ENCODE peak calls at places on chromosomes 7 and 10, in six cellular contexts. N is AG04450; J is dorsolateral prefrontal cortex; Q is tibial nerve; O is CD8-positive, alpha-beta T cell; T is lower lobe of right lung. U is an unnamed sample.

GRCh38 chr10:78330884-78331283 is 297.2 kb downstream of the RPS24 start:
- DNase-seq in T (no peak), O (no peak), N (no peak), Q (no peak), J (no peak), U (no peak)

GRCh38 chr10:117320050-117320665 is 55.1 kb downstream of the PDZD8 start:
- DNase-seq in J (no peak), Q (no peak), N (no peak), O (no peak), T (no peak), U (no peak)

GRCh38 chr7:77543910-77544309 is 6.8 kb downstream of the PTPN12 start:
- DNase-seq in Q (no peak), N (no peak), T (no peak), O (no peak), J (no peak), U (no peak)

GRCh38 chr10:133169173-133169947 is 9.3 kb downstream of the KNDC1 start:
- DNase-seq in N (no peak), O (no peak), J (no peak), T (no peak), Q (no peak), U (no peak)

GRCh38 chr7:7529328-7529727 is 6.3 kb downstream of the COL28A1 start:
- DNase-seq in J (no peak), Q (no peak), N (no peak), T (no peak), O (no peak), U (no peak)

GRCh38 chr7:32871624-32872371 is 19.8 kb downstream of the KBTBD2 start:
- DNase-seq in O (no peak), J (no peak), Q (no peak), N (no peak), T (no peak), U (no peak)

GRCh38 chr10:63200416-63200815 is 67.3 kb downstream of the NRBF2 start:
- DNase-seq in J (no peak), O (no peak), N (no peak), Q (no peak), T (no peak), U (no peak)

GRCh38 chr7:66198461-66198860 is 6.7 kb upstream of the TPST1 start:
- DNase-seq in Q (no peak), N (no peak), O (no peak), J (no peak), T (no peak), U (no peak)

GRCh38 chr7:28630350-28630749 is 218.0 kb downstream of the CREB5 start:
- DNase-seq in Q (no peak), T (no peak), O (no peak), N (no peak), J (no peak), U (no peak)

GRCh38 chr7:66205736-66206080 is 574 bp downstream of the TPST1 start:
- DNase-seq in N (no peak), T (no peak), O (no peak), J (no peak), Q (no peak), U (no peak)

GRCh38 chr10:1422275-1422674 is 315.1 kb downstream of the ADARB2 start:
- DNase-seq in T (no peak), O (no peak), Q (no peak), N (no peak), J (no peak), U (no peak)

GRCh38 chr10:50326757-50327701 is 75.7 kb upstream of the ASAH2 start:
- DNase-seq in N (no peak), Q (no peak), O (no peak), T (no peak), J (no peak), U (peak; percentile 45)

GRCh38 chr7:44533301-44534055 is 7.7 kb downstream of the NPC1L1 start:
- DNase-seq in Q (no peak), O (no peak), J (no peak), T (no peak), N (no peak), U (no peak)

GRCh38 chr7:158066085-158066484 is 521.5 kb downstream of the PTPRN2 start:
- DNase-seq in N (no peak), Q (no peak), O (no peak), J (peak; percentile 15), T (no peak), U (no peak)

GRCh38 chr10:44935201-44935960 is 24.2 kb upstream of the RASSF4 start:
- DNase-seq in T (no peak), O (no peak), N (peak; percentile 66), J (peak; percentile 76), Q (peak; percentile 63), U (peak; percentile 72)

GRCh38 chr10:133009218-133009954 is 67.0 kb upstream of the CFAP46 start:
- DNase-seq in J (no peak), Q (peak; percentile 60), O (no peak), T (peak; percentile 96), N (no peak), U (no peak)

GRCh38 chr10:124999433-125000365 is 57.8 kb downstream of the ZRANB1 start:
- DNase-seq in N (peak; percentile 78), Q (peak; percentile 43), T (peak; percentile 48), J (peak; percentile 30), O (no peak), U (peak; percentile 81)

GRCh38 chr7:98266840-98267239 is 14.6 kb upstream of the BRI3 start:
- DNase-seq in O (no peak), N (no peak), J (no peak), T (no peak), Q (no peak), U (no peak)

GRCh38 chr10:123148414-123149161 is 652 bp downstream of the HMX2 start:
- DNase-seq in T (no peak), J (no peak), Q (no peak), O (no peak), N (no peak), U (no peak)

GRCh38 chr7:81956520-81956919 is 186.7 kb upstream of the HGF start:
- DNase-seq in Q (peak; percentile 20), J (no peak), O (no peak), N (peak; percentile 32), T (no peak), U (peak; percentile 53)

GRCh38 chr7:42262907-42263466 is 26.0 kb upstream of the GLI3 start:
- DNase-seq in T (no peak), O (no peak), Q (no peak), J (no peak), N (peak; percentile 15), U (no peak)

GRCh38 chr7:84021292-84021898 is 173.2 kb downstream of the SEMA3A start:
- DNase-seq in J (no peak), N (no peak), Q (no peak), T (no peak), O (no peak), U (peak; percentile 23)

GRCh38 chr10:126683466-126683865 is 13.0 kb upstream of the C10orf90 start:
- DNase-seq in J (no peak), O (no peak), N (no peak), T (no peak), Q (no peak), U (no peak)

GRCh38 chr10:132577350-132578005 is 39.9 kb downstream of the INPP5A start:
- DNase-seq in N (no peak), O (no peak), Q (no peak), J (no peak), T (no peak), U (no peak)

GRCh38 chr10:121245799-121246198 is 352.4 kb downstream of the FGFR2 start:
- DNase-seq in T (no peak), O (no peak), Q (no peak), N (no peak), J (no peak), U (no peak)

GRCh38 chr7:97218767-97219166 is 101.3 kb downstream of the SDHAF3 start:
- DNase-seq in N (no peak), O (no peak), T (no peak), J (no peak), Q (no peak), U (no peak)

GRCh38 chr10:13086051-13086450 is 13.9 kb upstream of the OPTN start:
- DNase-seq in O (no peak), Q (no peak), T (no peak), N (no peak), J (no peak), U (no peak)

DNA sequence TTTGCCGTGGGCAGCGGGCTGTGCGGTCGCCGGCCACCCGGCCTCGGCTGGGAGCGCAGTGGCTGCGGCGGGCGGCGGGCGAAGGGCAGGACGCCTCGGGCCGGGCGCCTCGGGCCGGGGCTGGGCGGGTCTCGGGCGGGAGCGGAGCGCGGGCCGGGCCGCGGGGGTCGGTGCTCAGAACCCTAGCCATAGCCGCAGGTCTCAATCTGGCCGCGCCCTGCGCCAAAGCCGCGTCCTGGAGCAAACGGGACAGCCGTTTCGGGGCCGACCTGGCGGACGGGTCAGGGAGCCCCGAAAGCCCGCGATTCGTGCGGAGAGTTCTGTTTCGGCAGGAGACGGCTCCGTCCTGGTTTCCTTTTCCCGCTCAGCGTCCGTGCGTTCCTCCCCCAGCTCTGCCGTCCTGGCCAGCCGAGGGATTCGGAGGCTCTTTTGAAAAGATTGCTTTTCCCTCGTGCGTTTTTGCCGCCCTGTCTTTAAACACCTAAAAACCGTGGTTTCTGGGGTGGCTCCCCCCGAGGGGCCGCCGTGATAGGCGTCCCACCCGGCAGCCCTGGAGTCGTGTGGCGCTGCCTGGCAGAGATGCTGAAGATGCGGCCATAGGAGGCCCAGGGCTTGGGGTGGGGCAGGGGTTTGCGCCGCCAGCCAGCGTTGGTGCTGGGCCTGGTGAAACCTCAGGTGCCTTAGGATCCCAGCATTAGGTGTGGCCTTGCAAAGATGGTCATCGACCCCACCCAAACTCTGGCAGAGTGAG is 727 bp downstream of the RET start:
- DNase-seq in Q (no peak), N (no peak), O (no peak), T (no peak), J (no peak), U (no peak)
- H3K27me3 ChIP-seq in Q (peaks cover 70% of the 10 kb centered on the region), N (peaks cover 36% of the 10 kb centered on the region), O (peaks cover 5% of the 10 kb centered on the region), T (peaks cover 58% of the 10 kb centered on the region), J (peaks cover 3% of the 10 kb centered on the region), U (peaks cover 37% of the 10 kb centered on the region)

GRCh38 chr7:26944486-26944885 is 80.1 kb upstream of the SKAP2 start:
- DNase-seq in T (no peak), J (no peak), N (no peak), Q (no peak), O (no peak), U (no peak)

GRCh38 chr7:26948617-26949118 is 84.3 kb upstream of the SKAP2 start:
- DNase-seq in J (no peak), O (no peak), Q (no peak), T (no peak), N (no peak), U (no peak)

GRCh38 chr7:26950854-26951253 is 86.5 kb upstream of the SKAP2 start:
- DNase-seq in J (no peak), N (no peak), T (no peak), O (no peak), Q (no peak), U (no peak)

GRCh38 chr7:26944959-26945358 is 80.6 kb upstream of the SKAP2 start:
- DNase-seq in Q (no peak), O (no peak), N (no peak), J (no peak), T (no peak), U (no peak)

GRCh38 chr7:26949319-26949718 is 84.9 kb upstream of the SKAP2 start:
- DNase-seq in O (no peak), T (no peak), N (no peak), Q (no peak), J (no peak), U (no peak)
- TF ChIP-seq CTCF in O (no peak), T (no peak), N (no peak), Q (no peak), J (no peak), U (no peak)

GRCh38 chr7:143382791-143383641 is 1.9 kb downstream of the ZYX start:
- DNase-seq in T (no peak), J (no peak), Q (no peak), N (no peak), O (no peak), U (no peak)
- H3K4me3 ChIP-seq in T (peak overlapping the region; percentile 93), J (peak overlapping the region; percentile 91), Q (peak overlapping the region; percentile 70), N (peak overlapping the region; percentile 93), O (peak overlapping the region; percentile 96), U (peak overlapping the region; percentile 93)

GRCh38 chr7:94237417-94237816 is 157.3 kb upstream of the COL1A2 start:
- DNase-seq in O (no peak), J (no peak), T (no peak), Q (no peak), N (no peak), U (no peak)
- H3K27me3 ChIP-seq in O (no peaks in the 10 kb centered on the region), J (no peaks in the 10 kb centered on the region), T (no peaks in the 10 kb centered on the region), Q (no peaks in the 10 kb centered on the region), N (no peaks in the 10 kb centered on the region), U (no peaks in the 10 kb centered on the region)